ENCODE peak calls at places on chromosomes 6 and 20, in six cellular contexts. O, J, Y, D, C and S are unnamed samples.

GRCh38 chr20:59195316-59195993 is 31.8 kb downstream of the ZNF831 start:
- DNase-seq in D (no peak), J (no peak), O (no peak), C (no peak), Y (no peak), S (no peak)

GRCh38 chr6:190596-191395 is 101.5 kb upstream of the DUSP22 start:
- DNase-seq in C (no peak), J (no peak), Y (no peak), D (no peak), O (no peak), S (peak)

GRCh38 chr20:57483287-57484050 is 41.5 kb downstream of the CTCFL start:
- DNase-seq in J (no peak), O (no peak), C (no peak), D (no peak), Y (no peak), S (no peak)

GRCh38 chr20:61748376-61748775 is 317.3 kb downstream of the TAF4 start:
- DNase-seq in O (no peak), D (no peak), C (no peak), J (peak), Y (no peak), S (no peak)

GRCh38 chr6:71619836-71620235 is 266.5 kb upstream of the RIMS1 start:
- DNase-seq in J (peak), O (no peak), Y (no peak), D (no peak), C (no peak), S (no peak)

GRCh38 chr6:119672725-119673124 is 323.2 kb upstream of the MAN1A1 start:
- DNase-seq in O (peak), D (no peak), Y (no peak), J (no peak), C (no peak), S (no peak)

GRCh38 chr6:42032366-42032765 is 18.0 kb upstream of the TAF8 start:
- DNase-seq in D (no peak), O (no peak), J (no peak), Y (no peak), C (no peak), S (no peak)

GRCh38 chr6:6746970-6747338 is 158.4 kb downstream of the LY86 start:
- DNase-seq in Y (no peak), J (no peak), D (no peak), C (no peak), O (no peak), S (no peak)

GRCh38 chr6:49549691-49550412 is 616 bp upstream of the C6orf141 start:
- DNase-seq in J (no peak), Y (no peak), O (no peak), C (no peak), D (no peak), S (no peak)

GRCh38 chr6:75775219-75775618 is 26.2 kb downstream of the MYO6 start:
- DNase-seq in D (no peak), Y (no peak), O (no peak), J (no peak), C (no peak), S (no peak)

GRCh38 chr6:32529697-32530429 is at the start of gene HLA-DRB5:
- DNase-seq in O (no peak), C (no peak), Y (no peak), D (no peak), J (no peak), S (no peak)

GRCh38 chr6:17032595-17033591 is 69.0 kb upstream of the STMND1 start:
- DNase-seq in O (no peak), Y (no peak), D (peak), J (peak), C (peak), S (no peak)

GRCh38 chr6:12136905-12137304 is 124.8 kb downstream of the HIVEP1 start:
- DNase-seq in O (no peak), Y (no peak), C (no peak), J (no peak), D (no peak), S (no peak)

GRCh38 chr20:58874469-58874868 is 22.0 kb downstream of the GNAS start:
- DNase-seq in J (no peak), C (no peak), D (no peak), O (no peak), Y (no peak), S (no peak)

GRCh38 chr6:169101981-169102380 is 151.7 kb downstream of the THBS2 start:
- DNase-seq in Y (no peak), C (no peak), O (no peak), J (no peak), D (no peak), S (no peak)

GRCh38 chr20:1665345-1665744 is 7.8 kb upstream of the SIRPG start:
- DNase-seq in D (no peak), O (no peak), Y (no peak), C (no peak), J (no peak), S (no peak)

GRCh38 chr20:641516-641913 is 11.5 kb downstream of the SRXN1 start:
- DNase-seq in C (peak), D (no peak), J (no peak), Y (no peak), O (no peak), S (peak)

GRCh38 chr20:58023346-58023745 is 205.1 kb downstream of the ANKRD60 start:
- DNase-seq in D (no peak), Y (no peak), C (no peak), J (no peak), O (no peak), S (no peak)

GRCh38 chr20:62437430-62437829 is 10.1 kb upstream of the RBBP8NL start:
- DNase-seq in Y (no peak), C (no peak), O (no peak), J (no peak), D (no peak), S (no peak)

GRCh38 chr6:99605074-99605726 is 1.4 kb upstream of the PRDM13 start:
- DNase-seq in J (no peak), C (no peak), Y (no peak), D (no peak), O (no peak), S (no peak)

GRCh38 chr20:39911497-39911896 is 777.5 kb downstream of the MAFB start:
- DNase-seq in O (no peak), C (no peak), Y (no peak), D (peak), J (no peak), S (no peak)

GRCh38 chr6:143999406-143999805 is 8.7 kb downstream of the PLAGL1 start:
- DNase-seq in D (no peak), Y (no peak), C (no peak), O (no peak), J (peak), S (no peak)

GRCh38 chr20:4730782-4731181 is 9.1 kb downstream of the PRND start:
- DNase-seq in Y (no peak), O (no peak), C (no peak), D (no peak), J (no peak), S (no peak)

GRCh38 chr6:3900744-3901351 is 51.7 kb downstream of the FAM50B start:
- DNase-seq in Y (no peak), C (no peak), O (no peak), D (no peak), J (no peak), S (no peak)

GRCh38 chr6:7431594-7432390 is 42.2 kb downstream of the RIOK1 start:
- DNase-seq in J (no peak), C (no peak), O (no peak), Y (no peak), D (no peak), S (no peak)

GRCh38 chr20:35978041-35978513 is 9.7 kb downstream of the CNBD2 start:
- DNase-seq in O (no peak), Y (peak), J (no peak), C (no peak), D (no peak), S (no peak)

GRCh38 chr6:44489912-44490604 is 102.6 kb downstream of the CDC5L start:
- DNase-seq in C (peak), D (peak), J (peak), O (no peak), Y (no peak), S (no peak)

GRCh38 chr6:115830895-115831294 is 229.8 kb downstream of the FRK start:
- DNase-seq in Y (no peak), O (no peak), D (no peak), J (no peak), C (peak), S (no peak)

GRCh38 chr6:119267506-119267905 is 82.1 kb downstream of the MAN1A1 start:
- DNase-seq in O (no peak), Y (no peak), C (no peak), D (no peak), J (no peak), S (no peak)

GRCh38 chr20:13353261-13353945 is 132.3 kb downstream of the ISM1 start:
- DNase-seq in J (peak), O (no peak), D (no peak), Y (no peak), C (no peak), S (no peak)

GRCh38 chr6:156160788-156161150 is 616.4 kb upstream of the ARID1B start:
- DNase-seq in C (no peak), D (no peak), Y (no peak), J (no peak), O (no peak), S (no peak)

GRCh38 chr6:29763491-29764289 is 40.5 kb downstream of the HLA-F start:
- DNase-seq in Y (no peak), J (peak), C (no peak), D (no peak), O (no peak), S (no peak)

GRCh38 chr6:131024565-131024964 is 38.5 kb downstream of the EPB41L2 start:
- DNase-seq in Y (no peak), J (no peak), C (no peak), D (no peak), O (no peak), S (no peak)

GRCh38 chr6:131027326-131027725 is 35.7 kb downstream of the EPB41L2 start:
- DNase-seq in D (peak), O (no peak), J (no peak), Y (no peak), C (no peak), S (no peak)

GRCh38 chr6:131035582-131035981 is 27.5 kb downstream of the EPB41L2 start:
- DNase-seq in C (no peak), D (no peak), J (no peak), Y (no peak), O (no peak), S (no peak)

GRCh38 chr6:131033631-131034030 is 29.4 kb downstream of the EPB41L2 start:
- DNase-seq in O (no peak), D (no peak), Y (no peak), J (no peak), C (no peak), S (no peak)

DNA sequence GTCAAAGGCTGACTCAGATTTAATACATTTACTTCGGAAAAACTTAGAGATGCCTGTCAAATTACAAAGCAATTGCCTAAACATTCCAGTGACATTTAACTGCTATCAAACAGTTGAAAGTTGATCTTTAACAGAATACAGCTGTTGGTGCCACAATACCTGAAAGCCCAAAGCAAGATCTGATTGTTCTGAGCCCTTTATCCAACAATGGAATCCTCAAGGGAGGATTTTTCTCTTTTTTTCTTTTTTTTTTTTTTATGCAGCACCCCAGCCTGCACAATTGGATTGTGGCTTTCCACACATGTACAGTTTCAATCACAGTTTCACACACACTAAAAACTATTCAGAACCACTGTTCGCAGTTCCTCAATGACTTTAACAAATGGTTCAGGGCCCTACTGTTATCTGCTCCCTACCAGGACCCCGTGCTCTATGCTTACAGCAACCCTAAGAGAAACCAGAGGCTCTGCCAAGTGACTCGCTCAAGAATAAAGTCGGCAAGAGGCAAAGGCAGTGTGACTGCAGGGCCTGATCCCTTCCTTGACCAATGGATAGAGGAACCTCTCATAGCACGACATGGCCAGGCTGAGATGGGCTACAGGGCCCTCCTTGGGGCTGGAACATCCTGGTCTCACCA is 33.3 kb downstream of the EPB41L2 start:
- DNase-seq in J (peak), C (no peak), Y (no peak), D (no peak), O (no peak), S (no peak)
- H3K4me3 ChIP-seq in J (no peak), C (no peak), Y (no peak), D (no peak), O (no peak), S (no peak)

GRCh38 chr20:63737690-63737939 is 1.2 kb downstream of the LIME1 start:
- DNase-seq in O (no peak), C (no peak), J (no peak), Y (no peak), D (no peak), S (no peak)
- H3K4me3 ChIP-seq in O (no peak), C (no peak), J (no peak), Y (no peak), D (no peak), S (peak)

GRCh38 chr6:53333439-53334408 is 15.0 kb downstream of the ELOVL5 start:
- DNase-seq in C (no peak), Y (no peak), D (no peak), O (no peak), J (no peak), S (no peak)

GRCh38 chr6:53336070-53336469 is 12.7 kb downstream of the ELOVL5 start:
- DNase-seq in O (no peak), D (no peak), J (no peak), Y (no peak), C (no peak), S (no peak)

GRCh38 chr6:53331678-53332077 is 17.1 kb downstream of the ELOVL5 start:
- DNase-seq in C (no peak), Y (no peak), J (no peak), O (no peak), D (no peak), S (no peak)

GRCh38 chr6:53338304-53338703 is 10.4 kb downstream of the ELOVL5 start:
- DNase-seq in C (no peak), Y (no peak), J (no peak), O (no peak), D (no peak), S (no peak)

GRCh38 chr6:53335224-53335994 is 13.3 kb downstream of the ELOVL5 start:
- DNase-seq in J (no peak), Y (peak), C (no peak), O (no peak), D (no peak), S (no peak)
- H3K4me3 ChIP-seq in J (no peak), Y (no peak), C (no peak), O (no peak), D (no peak), S (no peak)

GRCh38 chr6:28537065-28537464 is 11.4 kb downstream of the GPX5 start:
- DNase-seq in Y (no peak), D (no peak), J (no peak), C (no peak), O (no peak), S (no peak)
- H3K4me3 ChIP-seq in Y (no peak), D (no peak), J (peak), C (no peak), O (no peak), S (no peak)

GRCh38 chr6:90478278-90478677 is 108.6 kb downstream of the MAP3K7 start:
- DNase-seq in Y (no peak), D (no peak), J (no peak), O (no peak), C (no peak), S (no peak)

GRCh38 chr6:90483116-90483839 is 103.6 kb downstream of the MAP3K7 start:
- DNase-seq in C (no peak), O (no peak), J (no peak), Y (no peak), D (no peak), S (no peak)

GRCh38 chr6:90477366-90477765 is 109.5 kb downstream of the MAP3K7 start:
- DNase-seq in J (no peak), O (no peak), C (no peak), D (no peak), Y (no peak), S (no peak)

GRCh38 chr6:90478789-90479602 is 107.9 kb downstream of the MAP3K7 start:
- DNase-seq in O (peak), J (peak), D (peak), Y (peak), C (peak), S (peak)

DNA sequence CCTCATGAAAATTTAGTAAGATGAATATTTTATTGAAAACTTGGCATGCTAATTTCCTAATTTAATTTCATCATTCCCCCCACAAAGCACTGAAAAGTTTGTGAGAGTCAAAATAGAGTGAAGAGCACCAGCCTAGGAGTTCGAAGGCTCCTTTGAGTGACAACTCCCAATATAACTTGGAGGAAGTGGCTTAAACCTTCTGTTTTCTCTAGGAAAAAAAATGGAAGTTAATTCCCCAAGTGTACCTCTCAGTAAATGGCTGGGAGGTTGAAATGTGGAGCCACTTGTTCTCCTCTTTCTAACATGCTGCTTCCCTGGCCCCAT is 107.3 kb downstream of the MAP3K7 start:
- DNase-seq in O (no peak), J (no peak), Y (no peak), D (no peak), C (no peak), S (no peak)
- H3K4me3 ChIP-seq in O (no peak), J (no peak), Y (no peak), D (no peak), C (no peak), S (no peak)